ENCODE peak calls at places on chromosomes 4 and X, in seven cellular contexts. S, B, A, W, T, V and G are unnamed samples.

GRCh38 chr4:148998719-148999118 is 556.5 kb upstream of the NR3C2 start:
- DNase-seq in A (no peak), S (peak; percentile 68), T (no peak), V (peak; percentile 17), W (no peak), B (peak; percentile 47), G (peak; percentile 77)

GRCh38 chr4:141047228-141047884 is 85.9 kb downstream of the RNF150 start:
- DNase-seq in W (no peak), B (no peak), S (no peak), T (no peak), V (peak; percentile 87), A (no peak), G (no peak)

GRCh38 chrX:118644378-118644777 is 83.0 kb upstream of the IL13RA1 start:
- DNase-seq in S (no peak), W (no peak), B (no peak), T (peak; percentile 2), V (peak; percentile 68), A (no peak), G (no peak)

GRCh38 chr4:53221832-53222480 is 143.9 kb downstream of the SCFD2 start:
- DNase-seq in A (no peak), V (no peak), B (no peak), S (no peak), T (no peak), W (no peak), G (no peak)

GRCh38 chr4:24750106-24750505 is 45.3 kb upstream of the SOD3 start:
- DNase-seq in B (no peak), V (no peak), A (no peak), S (no peak), T (no peak), W (no peak), G (no peak)

GRCh38 chr4:18689308-18689915 is 667.9 kb upstream of the LCORL start:
- DNase-seq in B (peak; percentile 57), S (peak; percentile 61), V (peak; percentile 66), A (no peak), T (peak; percentile 44), W (no peak), G (peak; percentile 88)

GRCh38 chrX:107715331-107716044 is 60.1 kb downstream of the TSC22D3 start:
- DNase-seq in V (peak; percentile 23), B (no peak), S (no peak), A (no peak), W (no peak), T (peak; percentile 14), G (peak; percentile 60)

GRCh38 chr4:171644430-171645057 is 168.7 kb upstream of the GALNTL6 start:
- DNase-seq in T (no peak), W (no peak), S (no peak), A (no peak), B (no peak), V (no peak), G (no peak)

GRCh38 chr4:106497271-106497670 is 128.7 kb upstream of the GIMD1 start:
- DNase-seq in A (no peak), T (no peak), B (no peak), W (no peak), V (no peak), S (no peak), G (no peak)

GRCh38 chrX:19443886-19444530 is 71.3 kb downstream of the MAP3K15 start:
- DNase-seq in T (no peak), S (no peak), V (no peak), A (no peak), B (no peak), W (no peak), G (no peak)

GRCh38 chr4:107894138-107894603 is 37.2 kb upstream of the CYP2U1 start:
- DNase-seq in S (peak; percentile 65), A (no peak), T (no peak), B (no peak), V (no peak), W (no peak), G (no peak)

GRCh38 chr4:14149469-14150030 is 522.0 kb upstream of the BOD1L1 start:
- DNase-seq in S (no peak), V (peak; percentile 10), W (no peak), B (no peak), T (no peak), A (no peak), G (no peak)

GRCh38 chr4:28832445-28832844 is 1887.7 kb upstream of the PCDH7 start:
- DNase-seq in W (no peak), T (no peak), S (no peak), V (no peak), B (no peak), A (no peak), G (no peak)

GRCh38 chr4:113349400-113349799 is 299.9 kb downstream of the ANK2 start:
- DNase-seq in S (no peak), A (no peak), T (no peak), W (no peak), V (no peak), B (no peak), G (no peak)

GRCh38 chr4:113809313-113809712 is 47.8 kb upstream of the CAMK2D start:
- DNase-seq in S (no peak), B (no peak), W (no peak), A (no peak), V (no peak), T (no peak), G (no peak)

GRCh38 chr4:62927574-62927973 is 1481.7 kb downstream of the TECRL start:
- DNase-seq in B (no peak), V (no peak), A (no peak), S (no peak), W (no peak), T (no peak), G (no peak)

GRCh38 chr4:10722957-10723356 is 38.4 kb upstream of the CLNK start:
- DNase-seq in S (no peak), T (no peak), A (no peak), V (no peak), W (no peak), B (no peak), G (no peak)

GRCh38 chr4:141711211-141711610 is 74.8 kb downstream of the IL15 start:
- DNase-seq in T (no peak), A (no peak), S (peak; percentile 16), B (no peak), W (no peak), V (peak; percentile 51), G (no peak)

GRCh38 chrX:108584617-108585211 is 145.1 kb downstream of the COL4A5 start:
- DNase-seq in S (peak; percentile 68), V (no peak), T (no peak), B (peak; percentile 9), A (no peak), W (no peak), G (peak; percentile 79)

GRCh38 chrX:47234583-47234982 is 1.8 kb downstream of the USP11 start:
- DNase-seq in B (no peak), A (no peak), T (no peak), W (no peak), V (peak; percentile 52), S (no peak), G (no peak)
- H3K27ac ChIP-seq in B (peak overlapping the region; percentile 94), A (no peak overlapping the region), T (peak overlapping the region; percentile 96), W (peak overlapping the region; percentile 92), V (no peak overlapping the region), S (no peak overlapping the region), G (no peak overlapping the region)

GRCh38 chr4:157222764-157223145 is 2.2 kb downstream of the GRIA2 start:
- DNase-seq in A (no peak), W (no peak), B (no peak), V (no peak), S (no peak), T (no peak), G (no peak)
- TF ChIP-seq CTCF in A (no peak), W (no peak), B (no peak), V (no peak), S (no peak), T (no peak), G (no peak)

GRCh38 chr4:1473718-1474117 is 67.5 kb upstream of the NKX1-1 start:
- DNase-seq in V (no peak), T (no peak), W (no peak), A (no peak), S (no peak), B (no peak), G (no peak)
- H3K27me3 ChIP-seq in V (peaks cover 17% of the 10 kb centered on the region), T (peaks cover 50% of the 10 kb centered on the region), W (peaks cover 21% of the 10 kb centered on the region), A (peaks cover 60% of the 10 kb centered on the region), S (no peaks in the 10 kb centered on the region), B (peaks cover 41% of the 10 kb centered on the region), G (peaks cover 60% of the 10 kb centered on the region)

GRCh38 chr4:185341377-185341776 is 54.3 kb downstream of the LRP2BP start:
- DNase-seq in V (no peak), W (no peak), S (no peak), A (no peak), T (no peak), B (no peak), G (no peak)

GRCh38 chr4:185346975-185347601 is 48.6 kb downstream of the LRP2BP start:
- DNase-seq in B (no peak), T (no peak), W (no peak), S (no peak), A (no peak), V (peak; percentile 62), G (no peak)

GRCh38 chr4:185344743-185345538 is 50.8 kb downstream of the LRP2BP start:
- DNase-seq in B (no peak), S (no peak), W (no peak), V (no peak), T (no peak), A (no peak), G (no peak)

GRCh38 chr4:185341841-185342240 is 53.9 kb downstream of the LRP2BP start:
- DNase-seq in V (no peak), B (no peak), A (no peak), S (no peak), T (no peak), W (no peak), G (no peak)

GRCh38 chr4:185343726-185344581 is 51.8 kb downstream of the LRP2BP start:
- DNase-seq in A (no peak), W (no peak), S (no peak), V (peak; percentile 27), T (no peak), B (peak; percentile 68), G (no peak)
- H3K27ac ChIP-seq in A (no peak overlapping the region), W (peak overlapping the region; percentile 18), S (no peak overlapping the region), V (no peak overlapping the region), T (no peak overlapping the region), B (peak overlapping the region; percentile 10), G (no peak overlapping the region)

GRCh38 chr4:92359481-92359880 is 55.7 kb downstream of the GRID2 start:
- DNase-seq in V (no peak), T (no peak), A (no peak), S (no peak), B (no peak), W (no peak), G (no peak)
- TF ChIP-seq CTCF in V (no peak), T (no peak), A (no peak), S (no peak), B (no peak), W (no peak), G (no peak)

GRCh38 chr4:5895287-5895686 is 2.4 kb upstream of the CRMP1 start:
- DNase-seq in S (no peak), A (no peak), B (no peak), V (peak; percentile 5), W (no peak), T (no peak), G (no peak)
- H3K27me3 ChIP-seq in S (peaks cover 99% of the 10 kb centered on the region), A (peaks cover 100% of the 10 kb centered on the region), B (no peaks in the 10 kb centered on the region), V (peaks cover 57% of the 10 kb centered on the region), W (peaks cover 34% of the 10 kb centered on the region), T (peaks cover 49% of the 10 kb centered on the region), G (peaks cover 77% of the 10 kb centered on the region)

DNA sequence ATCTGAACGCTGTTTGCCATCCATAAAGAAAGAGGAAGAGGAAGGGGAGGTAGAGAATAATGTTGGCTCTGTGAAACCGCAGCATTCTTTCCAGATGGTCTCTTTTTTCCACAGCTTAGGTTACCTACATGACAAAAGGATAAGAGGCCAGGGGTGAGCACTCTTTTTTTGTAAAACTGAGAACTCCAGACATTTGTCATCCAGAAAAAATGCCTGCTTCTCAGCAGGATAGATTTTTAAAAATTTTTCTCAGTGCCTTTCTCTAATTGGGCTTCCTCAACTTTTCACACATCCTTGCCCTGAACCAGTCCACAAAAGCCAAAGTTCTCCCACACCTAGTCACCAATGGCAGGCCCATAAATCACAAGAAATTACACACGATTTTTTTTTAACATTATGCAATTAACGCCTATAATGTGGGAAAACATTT is 158.1 kb upstream of the TENM3 start:
- DNase-seq in V (no peak), T (no peak), B (no peak), A (no peak), S (peak; percentile 18), W (no peak), G (no peak)
- H3K27ac ChIP-seq in V (no peak overlapping the region), T (no peak overlapping the region), B (no peak overlapping the region), A (no peak overlapping the region), S (no peak overlapping the region), W (no peak overlapping the region), G (peak overlapping the region; percentile 97)